ENCODE peak calls at places on chromosomes 13 and 19, in six cellular contexts. T is cardiac muscle cell; L is stomach; G is dorsolateral prefrontal cortex; K is naive thymus-derived CD4-positive, alpha-beta T cell; P is H7. F is an unnamed sample. For H3K27me3, the result is how much of the 10 kb centered on the place peaks cover.

GRCh38 chr13:25267715-25268114 is 19.6 kb downstream of the MTMR6 start:
- DNase-seq in G (no peak), K (no peak), T (peak), P (no peak), L (no peak), F (no peak)

GRCh38 chr13:91017669-91018053 is 329.8 kb upstream of the MIR17HG start:
- DNase-seq in L (no peak), K (no peak), G (no peak), T (peak), P (no peak), F (no peak)

GRCh38 chr13:34767778-34768177 is 174.3 kb upstream of the NBEA start:
- DNase-seq in K (no peak), T (no peak), G (no peak), L (no peak), P (no peak), F (no peak)

GRCh38 chr13:26629260-26629659 is 71.8 kb downstream of the WASF3 start:
- DNase-seq in L (no peak), P (peak), K (no peak), G (no peak), T (peak), F (no peak)

GRCh38 chr13:33445476-33445875 is 159.9 kb upstream of the STARD13 start:
- DNase-seq in G (no peak), K (no peak), L (no peak), T (no peak), P (no peak), F (no peak)

GRCh38 chr19:45114116-45114515 is 21.1 kb downstream of the PPP1R37 start:
- DNase-seq in T (no peak), L (no peak), K (no peak), P (no peak), G (no peak), F (no peak)

GRCh38 chr13:45341799-45342584 is 1.0 kb upstream of the TPT1 start:
- DNase-seq in K (no peak), T (peak), G (peak), L (peak), P (no peak), F (no peak)

GRCh38 chr13:34926513-34926912 is 15.6 kb upstream of the NBEA start:
- DNase-seq in T (peak), L (no peak), G (no peak), P (no peak), K (no peak), F (no peak)

GRCh38 chr13:62613819-62614218 is 1198.2 kb upstream of the PCDH20 start:
- DNase-seq in G (no peak), K (no peak), T (no peak), L (no peak), P (no peak), F (no peak)

GRCh38 chr13:19838726-19839342 is 24.6 kb downstream of the ZMYM5 start:
- DNase-seq in G (no peak), L (no peak), P (no peak), T (peak), K (no peak), F (no peak)

GRCh38 chr19:10514211-10515145 is 2.8 kb downstream of the S1PR5 start:
- DNase-seq in G (no peak), P (peak), T (no peak), K (no peak), L (no peak), F (no peak)
- H3K27me3 ChIP-seq in G (half or more), P (under half), T (half or more), K (under half), L (half or more), F (half or more)

GRCh38 chr13:86882107-86882506 is 789.1 kb upstream of the SLITRK5 start:
- DNase-seq in L (no peak), G (no peak), T (no peak), P (no peak), K (no peak), F (no peak)
- H3K27me3 ChIP-seq in L (under half), G (under half), T (under half), P (under half), K (under half), F (under half)

GRCh38 chr19:13026478-13026999 is 31.3 kb downstream of the NFIX start:
- DNase-seq in T (peak), G (no peak), P (no peak), K (no peak), L (peak), F (no peak)

GRCh38 chr19:13025819-13026477 is 30.7 kb downstream of the NFIX start:
- DNase-seq in G (no peak), K (no peak), P (no peak), L (no peak), T (no peak), F (no peak)

GRCh38 chr19:13023666-13024065 is 28.4 kb downstream of the NFIX start:
- DNase-seq in G (no peak), L (no peak), P (peak), K (no peak), T (peak), F (no peak)

GRCh38 chr19:13024126-13024957 is 29.1 kb downstream of the NFIX start:
- DNase-seq in G (no peak), P (peak), K (no peak), T (peak), L (no peak), F (no peak)

DNA sequence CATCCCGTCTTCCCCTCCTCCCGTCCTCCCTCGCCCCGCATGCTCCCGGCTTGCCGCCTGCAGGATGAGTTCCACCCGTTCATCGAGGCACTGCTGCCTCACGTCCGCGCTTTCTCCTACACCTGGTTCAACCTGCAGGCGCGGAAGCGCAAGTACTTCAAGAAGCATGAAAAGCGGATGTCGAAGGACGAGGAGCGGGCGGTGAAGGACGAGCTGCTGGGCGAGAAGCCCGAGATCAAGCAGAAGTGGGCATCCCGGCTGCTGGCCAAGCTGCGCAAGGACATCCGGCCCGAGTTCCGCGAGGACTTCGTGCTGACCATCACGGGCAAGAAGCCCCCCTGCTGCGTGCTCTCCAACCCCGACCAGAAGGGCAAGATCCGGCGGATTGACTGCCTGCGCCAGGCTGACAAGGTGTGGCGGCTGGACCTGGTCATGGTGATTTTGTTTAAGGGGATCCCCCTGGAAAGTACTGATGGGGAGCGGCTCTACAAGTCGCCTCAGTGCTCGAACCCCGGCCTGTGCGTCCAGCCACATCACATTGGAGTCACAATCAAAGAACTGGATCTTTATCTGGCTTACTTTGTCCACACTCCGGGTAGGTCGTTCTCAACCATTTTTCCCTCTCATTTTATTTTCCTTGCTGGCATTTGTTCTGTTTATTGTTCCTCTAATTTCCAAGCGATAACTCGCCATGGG is 29.8 kb downstream of the NFIX start:
- DNase-seq in T (no peak), G (no peak), L (no peak), K (no peak), P (no peak), F (no peak)
- H3K27me3 ChIP-seq in T (half or more), G (under half), L (under half), K (under half), P (half or more), F (under half)

GRCh38 chr13:112078216-112078615 is 11.3 kb downstream of the SOX1 start:
- DNase-seq in K (no peak), P (peak), G (no peak), T (no peak), L (no peak), F (no peak)

GRCh38 chr13:112079696-112080095 is 12.7 kb downstream of the SOX1 start:
- DNase-seq in T (peak), P (no peak), K (no peak), G (no peak), L (no peak), F (no peak)

GRCh38 chr13:112077729-112078128 is 10.8 kb downstream of the SOX1 start:
- DNase-seq in T (no peak), K (no peak), P (peak), G (no peak), L (no peak), F (no peak)

GRCh38 chr13:112074139-112074710 is 7.3 kb downstream of the SOX1 start:
- DNase-seq in T (no peak), K (no peak), P (peak), G (no peak), L (no peak), F (no peak)

DNA sequence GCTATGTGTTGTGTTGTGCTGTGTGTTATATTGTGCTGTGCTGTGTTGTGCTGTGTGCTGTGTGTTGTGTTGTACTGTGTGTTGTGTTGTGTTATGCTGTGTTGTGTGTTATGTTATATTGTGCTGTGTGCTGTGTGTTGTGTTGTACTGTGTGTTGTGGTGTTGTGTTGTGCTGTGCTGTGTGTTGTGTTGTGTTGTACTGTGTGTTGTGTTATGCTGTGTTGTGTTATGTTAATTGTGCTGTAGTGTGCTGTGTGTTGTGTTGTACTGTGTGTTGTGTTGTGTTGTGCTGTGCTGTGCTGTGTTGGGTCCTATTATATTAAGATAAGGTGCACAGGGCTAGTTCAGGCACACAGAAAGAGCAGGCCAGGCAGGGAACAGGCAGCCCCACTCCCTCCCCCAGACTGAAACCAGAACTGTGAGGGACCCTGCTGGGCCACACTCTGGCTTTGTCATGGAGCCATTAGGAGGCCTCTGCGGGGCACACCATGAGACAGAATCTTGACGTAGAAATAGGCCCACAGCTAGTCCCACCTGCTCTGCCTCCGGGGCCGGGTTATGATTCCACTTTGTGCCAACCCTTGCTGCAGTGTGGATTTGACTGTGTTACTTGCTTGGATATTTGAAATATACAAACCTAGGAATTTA is 12.1 kb downstream of the SOX1 start:
- DNase-seq in P (peak), G (no peak), L (no peak), T (no peak), K (no peak), F (no peak)
- H3K27me3 ChIP-seq in P (under half), G (under half), L (under half), T (half or more), K (under half), F (under half)

F was measured in effector memory CD4-positive, alpha-beta T cell.